ENCODE peak calls at places on chromosomes 6 and 20, in eight cellular contexts. One of them, this sample, is unnamed.
A peak's percentile ranks its signal among the peaks of the same experiment; 100 is the strongest.

GRCh38 chr6:116152620-116153019 is 26.7 kb upstream of the COL10A1 start:
- DNase-seq in iPS DF 19.7: no peak
- DNase-seq in activated T-cell treated with anti-CD3 and anti-CD28 coated beads for 1 hour: no peak
- DNase-seq in endodermal cell: no peak
- DNase-seq in T47D: no peak
- DNase-seq in nephron progenitor cell: no peak
- DNase-seq in T follicular helper cell: no peak
- DNase-seq in foreskin fibroblast: no peak
- DNase-seq in this sample: no peak

GRCh38 chr20:57133926-57134650 is 132.4 kb downstream of the BMP7 start:
- DNase-seq in activated T-cell treated with anti-CD3 and anti-CD28 coated beads for 1 hour: no peak
- DNase-seq in iPS DF 19.7: no peak
- DNase-seq in T follicular helper cell: no peak
- DNase-seq in nephron progenitor cell: no peak
- DNase-seq in foreskin fibroblast: peak; percentile 10
- DNase-seq in endodermal cell: no peak
- DNase-seq in T47D: no peak
- DNase-seq in this sample: no peak

GRCh38 chr6:28282923-28283322 is 1.6 kb downstream of the PGBD1 start:
- DNase-seq in T47D: peak; percentile 8
- DNase-seq in iPS DF 19.7: no peak
- DNase-seq in foreskin fibroblast: no peak
- DNase-seq in endodermal cell: no peak
- DNase-seq in nephron progenitor cell: no peak
- DNase-seq in T follicular helper cell: no peak
- DNase-seq in activated T-cell treated with anti-CD3 and anti-CD28 coated beads for 1 hour: no peak
- DNase-seq in this sample: no peak

GRCh38 chr6:22647671-22648070 is 78.3 kb downstream of the HDGFL1 start:
- DNase-seq in T47D: no peak
- DNase-seq in iPS DF 19.7: no peak
- DNase-seq in endodermal cell: no peak
- DNase-seq in nephron progenitor cell: no peak
- DNase-seq in foreskin fibroblast: no peak
- DNase-seq in activated T-cell treated with anti-CD3 and anti-CD28 coated beads for 1 hour: no peak
- DNase-seq in T follicular helper cell: no peak
- DNase-seq in this sample: no peak

GRCh38 chr6:136586295-136586694 is 36.1 kb upstream of the MAP7 start:
- DNase-seq in T follicular helper cell: no peak
- DNase-seq in activated T-cell treated with anti-CD3 and anti-CD28 coated beads for 1 hour: no peak
- DNase-seq in iPS DF 19.7: no peak
- DNase-seq in endodermal cell: no peak
- DNase-seq in T47D: no peak
- DNase-seq in foreskin fibroblast: peak; percentile 92
- DNase-seq in nephron progenitor cell: no peak
- DNase-seq in this sample: no peak

GRCh38 chr6:3887150-3887700 is 38.1 kb downstream of the FAM50B start:
- DNase-seq in T follicular helper cell: no peak
- DNase-seq in T47D: peak; percentile 65
- DNase-seq in iPS DF 19.7: no peak
- DNase-seq in nephron progenitor cell: no peak
- DNase-seq in foreskin fibroblast: peak; percentile 71
- DNase-seq in endodermal cell: no peak
- DNase-seq in activated T-cell treated with anti-CD3 and anti-CD28 coated beads for 1 hour: no peak
- DNase-seq in this sample: no peak

GRCh38 chr6:32940656-32941411 is at the start of gene HLA-DMB:
- DNase-seq in T follicular helper cell: peak; percentile 37
- DNase-seq in foreskin fibroblast: peak; percentile 78
- DNase-seq in nephron progenitor cell: peak; percentile 45
- DNase-seq in endodermal cell: peak; percentile 81
- DNase-seq in iPS DF 19.7: peak; percentile 75
- DNase-seq in activated T-cell treated with anti-CD3 and anti-CD28 coated beads for 1 hour: no peak
- DNase-seq in T47D: peak; percentile 88
- DNase-seq in this sample: peak; percentile 10

GRCh38 chr6:142944126-142945066 is 580 bp downstream of the HIVEP2 start:
- DNase-seq in endodermal cell: peak; percentile 86
- DNase-seq in T follicular helper cell: peak; percentile 92
- DNase-seq in activated T-cell treated with anti-CD3 and anti-CD28 coated beads for 1 hour: peak; percentile 89
- DNase-seq in iPS DF 19.7: no peak
- DNase-seq in foreskin fibroblast: peak; percentile 91
- DNase-seq in T47D: peak; percentile 38
- DNase-seq in nephron progenitor cell: peak; percentile 70
- DNase-seq in this sample: peak; percentile 92

GRCh38 chr6:33426590-33427563 is 7.0 kb downstream of the SYNGAP1 start:
- DNase-seq in iPS DF 19.7: no peak
- DNase-seq in endodermal cell: peak; percentile 60
- DNase-seq in activated T-cell treated with anti-CD3 and anti-CD28 coated beads for 1 hour: no peak
- DNase-seq in T follicular helper cell: no peak
- DNase-seq in T47D: no peak
- DNase-seq in foreskin fibroblast: no peak
- DNase-seq in nephron progenitor cell: no peak
- DNase-seq in this sample: peak; percentile 48

GRCh38 chr6:111921108-111921507 is 47.9 kb upstream of the FYN start:
- DNase-seq in T follicular helper cell: no peak
- DNase-seq in foreskin fibroblast: no peak
- DNase-seq in nephron progenitor cell: no peak
- DNase-seq in endodermal cell: peak; percentile 52
- DNase-seq in T47D: no peak
- DNase-seq in activated T-cell treated with anti-CD3 and anti-CD28 coated beads for 1 hour: no peak
- DNase-seq in iPS DF 19.7: no peak
- DNase-seq in this sample: no peak

GRCh38 chr20:1160991-1161390 is 23.8 kb downstream of the TMEM74B start:
- DNase-seq in foreskin fibroblast: no peak
- DNase-seq in endodermal cell: no peak
- DNase-seq in iPS DF 19.7: no peak
- DNase-seq in T47D: no peak
- DNase-seq in T follicular helper cell: no peak
- DNase-seq in nephron progenitor cell: no peak
- DNase-seq in activated T-cell treated with anti-CD3 and anti-CD28 coated beads for 1 hour: no peak
- DNase-seq in this sample: no peak

GRCh38 chr6:40900791-40901190 is 138.2 kb downstream of the UNC5CL start:
- DNase-seq in T follicular helper cell: no peak
- DNase-seq in endodermal cell: peak; percentile 2
- DNase-seq in nephron progenitor cell: no peak
- DNase-seq in iPS DF 19.7: no peak
- DNase-seq in T47D: no peak
- DNase-seq in foreskin fibroblast: no peak
- DNase-seq in activated T-cell treated with anti-CD3 and anti-CD28 coated beads for 1 hour: no peak
- DNase-seq in this sample: no peak

GRCh38 chr6:13526718-13527668 is 39.6 kb upstream of the GFOD1 start:
- DNase-seq in activated T-cell treated with anti-CD3 and anti-CD28 coated beads for 1 hour: peak; percentile 8
- DNase-seq in foreskin fibroblast: no peak
- DNase-seq in nephron progenitor cell: no peak
- DNase-seq in iPS DF 19.7: no peak
- DNase-seq in T47D: no peak
- DNase-seq in T follicular helper cell: no peak
- DNase-seq in endodermal cell: no peak
- DNase-seq in this sample: no peak

GRCh38 chr6:113907107-113907506 is 50.0 kb downstream of the MARCKS start:
- DNase-seq in endodermal cell: no peak
- DNase-seq in nephron progenitor cell: no peak
- DNase-seq in T47D: no peak
- DNase-seq in T follicular helper cell: no peak
- DNase-seq in activated T-cell treated with anti-CD3 and anti-CD28 coated beads for 1 hour: no peak
- DNase-seq in iPS DF 19.7: no peak
- DNase-seq in foreskin fibroblast: no peak
- DNase-seq in this sample: no peak

GRCh38 chr6:137487947-137488735 is 6.1 kb downstream of the OLIG3 start:
- DNase-seq in T follicular helper cell: no peak
- DNase-seq in endodermal cell: peak; percentile 79
- DNase-seq in iPS DF 19.7: no peak
- DNase-seq in T47D: no peak
- DNase-seq in activated T-cell treated with anti-CD3 and anti-CD28 coated beads for 1 hour: no peak
- DNase-seq in nephron progenitor cell: no peak
- DNase-seq in foreskin fibroblast: no peak
- DNase-seq in this sample: no peak

GRCh38 chr6:92682999-92683398 is 736.4 kb downstream of the EPHA7 start:
- DNase-seq in foreskin fibroblast: no peak
- DNase-seq in endodermal cell: no peak
- DNase-seq in T47D: peak; percentile 6
- DNase-seq in iPS DF 19.7: no peak
- DNase-seq in T follicular helper cell: no peak
- DNase-seq in nephron progenitor cell: no peak
- DNase-seq in activated T-cell treated with anti-CD3 and anti-CD28 coated beads for 1 hour: no peak
- DNase-seq in this sample: no peak

GRCh38 chr20:63822276-63822696 is 8.8 kb downstream of the ZBTB46 start:
- DNase-seq in endodermal cell: no peak
- DNase-seq in activated T-cell treated with anti-CD3 and anti-CD28 coated beads for 1 hour: no peak
- DNase-seq in T47D: no peak
- DNase-seq in T follicular helper cell: no peak
- DNase-seq in foreskin fibroblast: no peak
- DNase-seq in nephron progenitor cell: no peak
- DNase-seq in iPS DF 19.7: no peak
- DNase-seq in this sample: no peak

GRCh38 chr6:97917369-97917768 is 634.4 kb upstream of the MMS22L start:
- DNase-seq in iPS DF 19.7: no peak
- DNase-seq in foreskin fibroblast: no peak
- DNase-seq in T47D: no peak
- DNase-seq in nephron progenitor cell: peak; percentile 5
- DNase-seq in endodermal cell: peak; percentile 44
- DNase-seq in activated T-cell treated with anti-CD3 and anti-CD28 coated beads for 1 hour: no peak
- DNase-seq in T follicular helper cell: no peak
- DNase-seq in this sample: no peak

GRCh38 chr20:60060593-60060992 is 102.4 kb downstream of the CDH26 start:
- DNase-seq in foreskin fibroblast: peak; percentile 26
- DNase-seq in activated T-cell treated with anti-CD3 and anti-CD28 coated beads for 1 hour: no peak
- DNase-seq in nephron progenitor cell: no peak
- DNase-seq in iPS DF 19.7: no peak
- DNase-seq in T follicular helper cell: no peak
- DNase-seq in T47D: no peak
- DNase-seq in endodermal cell: peak; percentile 24
- DNase-seq in this sample: no peak

GRCh38 chr6:82362868-82363267 is 749 bp upstream of the TPBG start:
- DNase-seq in nephron progenitor cell: peak; percentile 23
- DNase-seq in activated T-cell treated with anti-CD3 and anti-CD28 coated beads for 1 hour: no peak
- DNase-seq in endodermal cell: peak; percentile 61
- DNase-seq in T47D: no peak
- DNase-seq in T follicular helper cell: no peak
- DNase-seq in iPS DF 19.7: no peak
- DNase-seq in foreskin fibroblast: peak; percentile 96
- DNase-seq in this sample: no peak

GRCh38 chr20:52864895-52865590 is 107.1 kb upstream of the TSHZ2 start:
- DNase-seq in activated T-cell treated with anti-CD3 and anti-CD28 coated beads for 1 hour: no peak
- DNase-seq in endodermal cell: no peak
- DNase-seq in iPS DF 19.7: no peak
- DNase-seq in T follicular helper cell: no peak
- DNase-seq in foreskin fibroblast: no peak
- DNase-seq in T47D: no peak
- DNase-seq in nephron progenitor cell: no peak
- DNase-seq in this sample: no peak

GRCh38 chr6:90907931-90908655 is 321.2 kb upstream of the MAP3K7 start:
- DNase-seq in iPS DF 19.7: no peak
- DNase-seq in T47D: no peak
- DNase-seq in T follicular helper cell: no peak
- DNase-seq in activated T-cell treated with anti-CD3 and anti-CD28 coated beads for 1 hour: no peak
- DNase-seq in foreskin fibroblast: no peak
- DNase-seq in nephron progenitor cell: no peak
- DNase-seq in endodermal cell: no peak
- DNase-seq in this sample: no peak

GRCh38 chr6:43013020-43013842 is 515 bp downstream of the MEA1 start:
- DNase-seq in endodermal cell: no peak
- DNase-seq in T47D: no peak
- DNase-seq in T follicular helper cell: no peak
- DNase-seq in nephron progenitor cell: no peak
- DNase-seq in iPS DF 19.7: no peak
- DNase-seq in activated T-cell treated with anti-CD3 and anti-CD28 coated beads for 1 hour: no peak
- DNase-seq in foreskin fibroblast: peak; percentile 65
- DNase-seq in this sample: no peak

GRCh38 chr20:11529046-11529445 is 388.6 kb upstream of the BTBD3 start:
- DNase-seq in iPS DF 19.7: no peak
- DNase-seq in endodermal cell: no peak
- DNase-seq in activated T-cell treated with anti-CD3 and anti-CD28 coated beads for 1 hour: no peak
- DNase-seq in foreskin fibroblast: no peak
- DNase-seq in nephron progenitor cell: no peak
- DNase-seq in T follicular helper cell: no peak
- DNase-seq in T47D: no peak
- DNase-seq in this sample: no peak

GRCh38 chr20:13525225-13525940 is 113.3 kb downstream of the TASP1 start:
- DNase-seq in iPS DF 19.7: no peak
- DNase-seq in nephron progenitor cell: no peak
- DNase-seq in endodermal cell: no peak
- DNase-seq in T follicular helper cell: no peak
- DNase-seq in activated T-cell treated with anti-CD3 and anti-CD28 coated beads for 1 hour: no peak
- DNase-seq in T47D: no peak
- DNase-seq in foreskin fibroblast: peak; percentile 97
- DNase-seq in this sample: no peak

This sample was measured in effector memory CD4-positive, alpha-beta T cell.